ENCODE peak calls at places on chromosomes 5 and 9, in seven cellular contexts. W, R, H, F, S, A and G are unnamed samples.

GRCh38 chr9:11326231-11326630 is 713.4 kb upstream of the PTPRD start:
- DNase-seq in R (no peak), S (no peak), A (no peak), H (no peak), F (no peak), W (no peak), G (no peak)

GRCh38 chr9:117595650-117596049 is 108.6 kb upstream of the TLR4 start:
- DNase-seq in H (peak), F (no peak), S (no peak), A (no peak), W (no peak), R (no peak), G (no peak)

GRCh38 chr5:67808340-67808739 is 407.2 kb upstream of the PIK3R1 start:
- DNase-seq in W (no peak), F (no peak), R (no peak), S (peak), H (no peak), A (no peak), G (no peak)

GRCh38 chr5:60700347-60700815 is 415 bp upstream of the DEPDC1B start:
- DNase-seq in F (no peak), A (peak), H (no peak), S (no peak), R (no peak), W (no peak), G (no peak)

GRCh38 chr5:126937796-126938195 is 92.6 kb downstream of the MARCHF3 start:
- DNase-seq in F (no peak), A (peak), W (no peak), H (no peak), S (peak), R (no peak), G (no peak)

GRCh38 chr5:53095931-53096525 is 13.5 kb downstream of the MOCS2 start:
- DNase-seq in S (peak), F (no peak), A (peak), R (peak), H (peak), W (no peak), G (peak)

GRCh38 chr9:114930063-114930812 is at the start of gene TNFSF8:
- DNase-seq in W (peak), A (no peak), S (no peak), R (peak), F (no peak), H (no peak), G (no peak)

GRCh38 chr9:17216011-17216410 is 81.2 kb downstream of the CNTLN start:
- DNase-seq in R (no peak), W (no peak), S (peak), F (no peak), A (no peak), H (no peak), G (no peak)

GRCh38 chr9:132943677-132944293 is 631 bp downstream of the TSC1 start:
- DNase-seq in H (peak), R (peak), W (no peak), S (peak), F (no peak), A (peak), G (no peak)

GRCh38 chr5:123754903-123755302 is 242.9 kb downstream of the CSNK1G3 start:
- DNase-seq in R (no peak), W (no peak), A (peak), H (peak), S (peak), F (no peak), G (no peak)

GRCh38 chr9:108442604-108443277 is 413.0 kb downstream of the ACTL7B start:
- DNase-seq in A (no peak), R (no peak), S (no peak), H (no peak), W (no peak), F (no peak), G (no peak)

GRCh38 chr9:97501177-97501971 is at the start of gene TMOD1:
- DNase-seq in A (no peak), R (peak), H (peak), W (peak), F (peak), S (peak), G (peak)

GRCh38 chr5:170520319-170520718 is 16.5 kb downstream of the KCNIP1 start:
- DNase-seq in A (peak), W (no peak), H (no peak), R (no peak), F (no peak), S (no peak), G (no peak)

GRCh38 chr5:1316941-1317340 is 22.1 kb upstream of the TERT start:
- DNase-seq in F (no peak), H (no peak), R (no peak), A (no peak), W (peak), S (no peak), G (no peak)

GRCh38 chr5:67725591-67725990 is 490.0 kb upstream of the PIK3R1 start:
- DNase-seq in R (no peak), H (no peak), F (no peak), A (peak), S (no peak), W (no peak), G (no peak)

GRCh38 chr9:34633851-34634550 is 3.6 kb downstream of the SIGMAR1 start:
- DNase-seq in W (no peak), H (peak), S (peak), F (no peak), R (peak), A (peak), G (peak)

GRCh38 chr9:134832471-134832870 is 48.1 kb upstream of the FCN2 start:
- DNase-seq in A (no peak), W (no peak), F (peak), H (no peak), S (no peak), R (no peak), G (no peak)

GRCh38 chr5:78701795-78702406 is 53.3 kb upstream of the LHFPL2 start:
- DNase-seq in F (no peak), R (no peak), H (no peak), S (no peak), W (no peak), A (peak), G (no peak)

GRCh38 chr9:21326526-21327139 is 8.6 kb downstream of the KLHL9 start:
- DNase-seq in R (no peak), H (no peak), F (no peak), W (no peak), A (peak), S (peak), G (no peak)

GRCh38 chr5:81631124-81631523 is 119.8 kb downstream of the SSBP2 start:
- DNase-seq in A (no peak), W (no peak), R (peak), F (no peak), S (peak), H (no peak), G (no peak)

GRCh38 chr5:141850183-141850768 is 27.9 kb downstream of the PCDH1 start:
- DNase-seq in F (no peak), R (peak), A (peak), H (no peak), S (peak), W (no peak), G (no peak)

GRCh38 chr9:105416840-105417239 is 31.0 kb upstream of the FSD1L start:
- DNase-seq in A (no peak), S (no peak), W (no peak), F (no peak), H (no peak), R (no peak), G (no peak)

GRCh38 chr5:141814064-141814982 is 63.9 kb downstream of the PCDH1 start:
- DNase-seq in S (peak), W (peak), R (peak), A (peak), H (peak), F (no peak), G (no peak)

GRCh38 chr9:137320555-137321384 is 18.7 kb upstream of the NRARP start:
- DNase-seq in H (no peak), W (no peak), S (no peak), R (peak), F (peak), A (no peak), G (no peak)

GRCh38 chr9:109640232-109641078 is 139.5 kb upstream of the PALM2AKAP2 start:
- DNase-seq in R (no peak), A (peak), W (peak), H (peak), S (peak), F (peak), G (no peak)

GRCh38 chr9:109641079-109641659 is 138.8 kb upstream of the PALM2AKAP2 start:
- DNase-seq in F (no peak), A (no peak), H (no peak), W (no peak), R (no peak), S (peak), G (no peak)

DNA sequence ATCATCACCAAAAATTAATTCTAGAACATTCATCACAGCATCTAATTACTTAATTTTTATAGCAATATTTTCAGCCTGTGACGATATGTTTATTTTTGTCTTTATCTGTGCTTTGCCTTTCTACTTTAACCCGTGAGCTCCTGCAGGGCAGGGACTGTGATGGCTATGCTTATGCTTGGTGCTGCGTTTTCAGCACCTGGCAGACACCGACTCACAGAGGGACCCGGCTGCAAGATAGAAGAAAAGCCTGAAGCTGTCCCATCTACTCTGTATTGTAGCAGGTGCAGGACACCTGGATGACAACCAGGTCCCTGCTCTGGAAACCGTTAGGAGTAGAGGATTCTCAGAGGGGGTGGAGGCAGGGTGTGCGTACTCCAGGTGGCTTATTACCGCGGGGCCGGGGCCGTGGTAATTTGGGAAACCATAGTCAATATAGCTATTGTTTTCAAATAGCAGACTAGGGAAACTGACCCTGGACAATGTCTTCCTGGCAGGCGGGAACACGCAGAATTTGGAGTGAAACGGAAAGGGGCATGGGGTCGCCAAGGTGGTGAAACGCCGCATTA is 140.2 kb upstream of the PALM2AKAP2 start:
- DNase-seq in A (no peak), F (no peak), W (no peak), R (no peak), S (no peak), H (no peak), G (no peak)
- H3K4me3 ChIP-seq in A (no peak), F (peak), W (peak), R (no peak), S (peak), H (no peak), G (peak)

GRCh38 chr5:88870280-88870679 is 12.7 kb downstream of the MEF2C start:
- DNase-seq in F (no peak), S (no peak), W (no peak), H (no peak), R (no peak), A (no peak), G (no peak)

GRCh38 chr5:88872971-88873370 is 10.0 kb downstream of the MEF2C start:
- DNase-seq in H (no peak), F (no peak), A (no peak), S (no peak), R (no peak), W (no peak), G (no peak)

GRCh38 chr5:88876714-88877113 is 6.3 kb downstream of the MEF2C start:
- DNase-seq in H (no peak), A (no peak), F (no peak), R (no peak), S (no peak), W (no peak), G (no peak)

GRCh38 chr5:88875609-88876234 is 7.3 kb downstream of the MEF2C start:
- DNase-seq in F (no peak), H (no peak), S (peak), A (peak), W (no peak), R (no peak), G (no peak)

DNA sequence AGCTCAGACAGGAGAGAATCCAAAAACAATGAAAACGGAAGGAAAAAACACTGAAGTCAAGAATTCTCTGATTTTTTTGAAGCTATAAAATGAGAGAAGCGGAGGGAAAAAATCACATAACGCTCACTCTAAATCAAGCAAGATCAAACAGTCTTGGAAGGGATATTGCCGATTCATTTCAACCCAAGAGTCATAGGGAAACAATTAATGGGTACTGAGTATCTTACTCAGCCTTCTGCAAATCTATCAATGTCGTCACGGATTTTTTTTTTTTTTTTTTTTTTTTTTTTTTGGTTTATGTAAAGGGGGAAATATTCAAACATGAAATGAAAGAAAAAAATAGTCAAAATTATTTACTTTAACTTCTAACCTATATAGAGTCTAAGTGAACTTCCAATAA is 9.5 kb downstream of the MEF2C start:
- DNase-seq in H (no peak), R (no peak), W (no peak), F (no peak), S (no peak), A (no peak), G (no peak)
- H3K4me3 ChIP-seq in H (no peak), R (no peak), W (no peak), F (no peak), S (no peak), A (no peak), G (no peak)

DNA sequence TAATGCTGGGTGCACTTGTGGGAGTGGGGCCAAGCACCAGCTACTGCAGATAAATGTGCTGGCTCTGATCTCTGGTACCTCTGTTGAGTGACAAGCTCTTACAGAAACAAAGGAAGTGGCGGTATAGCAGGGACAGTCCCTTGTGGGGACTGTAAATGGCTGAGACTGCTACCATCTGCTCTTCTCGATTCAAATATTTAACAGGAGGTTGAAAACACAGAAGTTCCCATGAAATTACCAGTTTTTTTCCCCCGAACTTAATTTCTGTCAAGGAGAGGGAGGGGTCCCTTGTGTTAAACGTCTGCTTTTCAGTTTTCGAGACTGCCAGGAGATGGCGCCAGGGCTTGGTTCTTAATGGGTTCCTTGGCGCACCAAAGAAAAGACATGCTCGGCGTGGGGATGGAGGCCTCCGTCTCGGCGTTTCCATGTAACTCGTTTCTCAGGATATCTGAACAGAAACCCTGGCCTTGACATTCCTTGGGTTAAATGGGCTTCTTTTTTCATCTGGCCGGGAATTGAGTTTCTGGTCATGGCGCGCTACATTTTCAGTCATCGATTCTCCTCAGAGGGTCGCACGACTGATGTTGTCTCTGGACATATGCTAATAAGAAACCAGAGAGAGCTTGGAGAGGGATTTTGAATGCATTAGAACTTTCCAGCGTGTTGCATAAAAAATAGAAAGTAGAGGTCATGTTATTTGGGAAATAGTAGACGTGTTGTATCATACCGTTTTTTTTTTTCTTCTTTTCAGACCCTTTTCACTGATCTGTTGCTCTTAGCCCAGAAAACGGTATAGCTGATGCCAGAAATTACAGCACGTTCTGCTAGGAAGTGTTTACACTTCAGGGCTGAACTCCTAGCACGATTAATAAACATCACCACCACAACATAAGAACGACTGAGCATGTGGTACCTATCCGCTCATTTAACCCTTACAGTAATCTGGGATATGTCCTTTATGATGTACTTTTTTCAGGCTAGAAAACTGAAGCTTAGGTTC is 64.0 kb downstream of the CARTPT start:
- DNase-seq in A (peak), H (peak), S (peak), F (peak), W (peak), R (peak), G (peak)
- H3K4me3 ChIP-seq in A (peak), H (no peak), S (peak), F (peak), W (peak), R (no peak), G (no peak)

DNA sequence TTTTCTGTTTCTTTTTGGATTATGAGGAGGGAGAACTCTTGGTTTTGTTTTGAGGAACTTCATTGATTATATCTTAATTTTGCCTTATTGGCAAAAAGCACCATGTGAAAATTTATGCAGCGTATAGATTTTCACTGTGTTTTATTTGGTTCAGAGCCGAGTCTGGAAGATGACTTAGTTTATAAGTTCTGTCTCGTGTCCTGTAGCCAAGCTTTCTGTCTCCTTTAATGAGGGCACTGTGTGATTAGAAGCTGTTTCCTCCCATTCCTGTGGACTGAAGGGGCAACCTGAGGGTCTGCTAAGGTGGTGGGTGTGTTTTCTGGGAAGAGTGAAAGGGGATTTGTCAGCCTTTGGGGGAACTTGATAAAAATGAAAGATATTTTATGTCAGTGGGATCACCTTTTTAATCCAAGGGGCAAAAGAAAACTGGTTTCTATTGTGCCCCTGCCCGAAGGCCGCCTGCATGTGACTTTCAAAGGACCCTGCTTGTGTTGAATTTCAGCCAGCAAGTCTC is 262.1 kb downstream of the FANCC start:
- DNase-seq in H (no peak), A (no peak), S (peak), W (no peak), F (no peak), R (no peak), G (no peak)
- H3K4me3 ChIP-seq in H (no peak), A (no peak), S (peak), W (peak), F (no peak), R (no peak), G (no peak)